ENCODE peak calls at places on chromosomes 7 and 10, in four cellular contexts. V, K, E and Y are unnamed samples.

GRCh38 chr7:75866497-75867389 is 12.1 kb upstream of the RHBDD2 start:
- DNase-seq in V (peak), E (peak), K (peak), Y (peak)

GRCh38 chr7:91313113-91313512 is 48.9 kb downstream of the FZD1 start:
- DNase-seq in K (no peak), E (no peak), V (no peak), Y (no peak)

GRCh38 chr10:132547421-132547861 is 9.9 kb downstream of the INPP5A start:
- DNase-seq in K (no peak), V (no peak), E (no peak), Y (no peak)

GRCh38 chr7:92425311-92425947 is 21.9 kb upstream of the GATAD1 start:
- DNase-seq in V (no peak), E (no peak), K (no peak), Y (no peak)

GRCh38 chr10:133324198-133324792 is 12.4 kb downstream of the CALY start:
- DNase-seq in V (no peak), K (no peak), E (peak), Y (peak)

GRCh38 chr7:44402401-44403096 is 77.2 kb upstream of the CAMK2B start:
- DNase-seq in V (no peak), K (no peak), E (no peak), Y (no peak)

GRCh38 chr7:139735912-139736595 is 41.7 kb downstream of the HIPK2 start:
- DNase-seq in V (no peak), K (no peak), E (no peak), Y (no peak)

GRCh38 chr10:95263864-95264226 is 27.0 kb downstream of the PDLIM1 start:
- DNase-seq in K (no peak), V (no peak), E (no peak), Y (no peak)

GRCh38 chr7:33485746-33486491 is 356.6 kb downstream of the BBS9 start:
- DNase-seq in V (no peak), E (no peak), K (no peak), Y (no peak)

GRCh38 chr7:103962070-103962469 is 27.4 kb downstream of the RELN start:
- DNase-seq in K (no peak), E (no peak), V (no peak), Y (no peak)

GRCh38 chr7:101125989-101126650 is 784 bp upstream of the SERPINE1 start:
- DNase-seq in V (no peak), E (peak), K (peak), Y (no peak)

GRCh38 chr10:58576736-58577366 is 64.2 kb downstream of the BICC1 start:
- DNase-seq in E (no peak), V (no peak), K (no peak), Y (no peak)

GRCh38 chr7:123352226-123352550 is 152.4 kb upstream of the SLC13A1 start:
- DNase-seq in E (no peak), K (no peak), V (no peak), Y (no peak)

GRCh38 chr7:19928247-19928646 is 154.8 kb upstream of the TMEM196 start:
- DNase-seq in K (no peak), V (no peak), E (no peak), Y (no peak)

GRCh38 chr10:32577448-32577847 is 131.5 kb downstream of the CCDC7 start:
- DNase-seq in E (no peak), K (no peak), V (no peak), Y (no peak)

GRCh38 chr10:680146-680545 is 9.3 kb downstream of the DIP2C start:
- DNase-seq in V (no peak), K (no peak), E (peak), Y (no peak)

GRCh38 chr10:115136616-115137015 is 43.5 kb downstream of the ATRNL1 start:
- DNase-seq in K (no peak), V (no peak), E (no peak), Y (no peak)

DNA sequence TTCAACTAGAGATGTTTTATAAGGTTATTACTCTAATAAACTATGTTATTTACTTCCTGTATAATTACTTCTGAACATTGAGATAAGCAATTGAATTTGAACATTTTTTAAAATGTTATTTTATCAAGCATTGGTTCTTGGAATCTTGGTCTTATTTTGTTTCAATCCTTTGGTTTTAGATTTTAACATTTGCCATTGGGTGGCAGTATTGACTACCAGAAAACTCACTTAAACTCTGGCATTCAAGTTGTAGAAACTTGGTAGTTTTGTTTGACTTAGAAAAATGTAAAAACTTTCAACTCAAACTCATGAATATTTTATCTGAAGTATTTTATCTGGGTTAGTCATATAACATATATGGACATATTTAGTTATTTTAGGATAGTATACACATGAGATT is 48.1 kb downstream of the ATRNL1 start:
- DNase-seq in K (no peak), E (no peak), V (no peak), Y (no peak)
- TF ChIP-seq CTCF in K (peak), E (peak), V (peak), Y (peak)

GRCh38 chr10:104351067-104351681 is 2.5 kb upstream of the CFAP58 start:
- DNase-seq in V (no peak), E (no peak), K (no peak), Y (no peak)
- TF ChIP-seq CTCF in V (no peak), E (no peak), K (no peak), Y (no peak)

GRCh38 chr7:15309891-15310290 is 251.9 kb downstream of the AGMO start:
- DNase-seq in K (no peak), V (no peak), E (no peak), Y (no peak)

GRCh38 chr7:15306286-15306685 is 255.5 kb downstream of the AGMO start:
- DNase-seq in V (no peak), K (no peak), E (no peak), Y (no peak)

GRCh38 chr7:15303357-15303756 is 258.5 kb downstream of the AGMO start:
- DNase-seq in E (no peak), K (peak), V (no peak), Y (no peak)

GRCh38 chr7:15308831-15309230 is 253.0 kb downstream of the AGMO start:
- DNase-seq in K (no peak), E (no peak), V (no peak), Y (no peak)

GRCh38 chr7:15305002-15305600 is 256.7 kb downstream of the AGMO start:
- DNase-seq in K (peak), E (no peak), V (peak), Y (peak)
- TF ChIP-seq CTCF in K (peak), E (peak), V (peak), Y (peak)

GRCh38 chr10:78028438-78029293 is 649 bp downstream of the POLR3A start:
- DNase-seq in V (no peak), E (no peak), K (no peak), Y (peak)
- TF ChIP-seq CTCF in V (no peak), E (no peak), K (no peak), Y (no peak)

GRCh38 chr7:42883950-42884349 is 27.9 kb downstream of the C7orf25 start:
- DNase-seq in E (peak), V (no peak), K (no peak), Y (peak)

GRCh38 chr7:42886866-42887509 is 24.9 kb downstream of the C7orf25 start:
- DNase-seq in E (no peak), K (no peak), V (no peak), Y (no peak)

GRCh38 chr7:42880392-42880791 is 31.5 kb downstream of the C7orf25 start:
- DNase-seq in K (no peak), E (no peak), V (no peak), Y (no peak)

DNA sequence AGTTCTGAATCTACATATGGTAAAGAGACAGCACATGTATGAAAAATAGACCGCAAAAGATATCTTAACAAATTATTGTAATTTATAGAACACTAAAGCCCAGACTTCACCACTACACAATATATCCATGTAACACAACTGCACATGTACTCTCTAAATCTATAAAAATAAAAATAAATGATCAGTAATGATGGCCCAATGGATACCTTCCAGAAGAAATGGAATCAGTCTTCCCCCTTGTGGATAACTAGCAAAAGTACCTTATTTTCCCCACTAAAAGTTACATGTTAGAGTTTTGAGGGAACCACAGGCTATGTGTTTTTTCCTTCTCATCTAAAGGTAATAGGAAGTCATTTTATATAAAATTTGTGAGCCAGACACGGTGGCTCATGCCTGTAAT is 25.7 kb downstream of the C7orf25 start:
- DNase-seq in V (no peak), K (no peak), E (no peak), Y (no peak)
- TF ChIP-seq CTCF in V (peak), K (peak), E (peak), Y (peak)

GRCh38 chr7:11557627-11558026 is 274.4 kb downstream of the THSD7A start:
- DNase-seq in V (no peak), K (peak), E (no peak), Y (no peak)
- TF ChIP-seq CTCF in V (peak), K (peak), E (peak), Y (peak)

DNA sequence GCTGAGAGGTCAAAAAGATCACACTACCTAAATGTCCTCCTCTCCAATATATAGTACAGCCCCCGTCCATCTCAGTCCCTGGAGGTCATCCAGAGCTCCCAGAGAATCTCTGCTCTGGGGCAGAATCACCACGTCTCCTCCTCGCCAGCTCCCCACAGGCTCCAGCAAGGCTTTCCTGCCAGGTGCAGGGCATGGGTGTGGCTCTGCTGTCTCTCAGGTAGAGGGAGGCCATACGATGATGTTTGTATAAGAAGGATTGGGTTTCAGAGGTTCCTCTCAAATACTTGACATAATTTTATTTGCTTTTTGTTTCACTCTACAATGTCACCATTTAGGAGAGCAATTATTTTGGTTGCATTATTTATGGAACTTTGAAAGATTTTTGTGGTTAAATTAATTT is 98.3 kb upstream of the PRSS58 start:
- DNase-seq in V (no peak), E (no peak), K (no peak), Y (no peak)
- TF ChIP-seq CTCF in V (no peak), E (no peak), K (no peak), Y (no peak)

GRCh38 chr7:14123923-14124322 is 134.5 kb upstream of the ETV1 start:
- DNase-seq in E (no peak), K (no peak), V (no peak), Y (no peak)

GRCh38 chr7:14125998-14126397 is 136.5 kb upstream of the ETV1 start:
- DNase-seq in V (no peak), E (no peak), K (no peak), Y (no peak)
- TF ChIP-seq CTCF in V (no peak), E (no peak), K (no peak), Y (no peak)

DNA sequence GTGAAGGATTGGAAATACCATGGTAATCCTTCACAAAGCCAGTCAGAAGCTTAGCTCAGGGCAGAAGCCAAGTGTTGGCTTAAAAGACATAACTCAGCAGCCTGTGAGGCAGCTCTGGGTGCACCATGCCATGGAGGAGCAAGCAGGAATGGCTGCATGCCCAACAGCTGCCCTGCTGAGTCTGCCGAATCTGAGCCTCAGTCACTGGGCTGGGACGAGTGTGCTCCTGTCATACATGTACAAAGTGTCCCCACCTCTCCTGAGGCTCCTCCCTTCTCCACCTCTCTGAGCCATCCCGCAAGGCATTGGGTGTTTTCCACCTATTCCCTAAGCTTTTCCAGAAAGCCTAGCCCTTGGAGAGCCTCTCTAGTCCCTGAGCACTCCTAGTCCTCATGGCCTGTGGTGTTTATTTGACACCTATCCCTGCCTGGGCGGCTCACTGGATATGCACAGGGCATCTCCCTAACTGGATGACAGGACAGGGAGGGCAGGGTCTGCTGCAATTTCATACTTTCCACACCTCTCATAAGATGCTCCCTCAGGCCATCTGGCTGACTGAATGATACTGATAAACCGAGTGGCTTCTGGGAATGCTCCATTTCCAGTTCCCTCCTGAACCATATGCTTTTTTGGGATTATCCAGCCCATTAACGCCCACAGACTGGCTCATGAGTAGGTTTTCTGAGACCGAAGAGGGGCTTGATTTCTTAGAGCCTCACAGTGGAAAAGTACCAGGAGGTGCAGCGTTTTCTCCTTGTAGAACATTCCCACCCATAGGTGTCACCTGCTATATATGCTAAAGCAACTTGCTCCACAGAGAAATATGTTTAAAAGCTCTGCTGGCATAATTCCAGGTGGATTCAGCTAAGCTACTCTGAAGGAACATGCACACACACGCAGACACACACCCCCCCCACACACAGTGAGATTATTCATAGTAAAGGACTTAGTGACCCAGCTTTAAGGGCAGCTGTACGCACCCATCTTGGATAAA is 199.3 kb downstream of the SNX10 start:
- DNase-seq in K (no peak), E (no peak), V (no peak), Y (no peak)
- TF ChIP-seq CTCF in K (no peak), E (no peak), V (no peak), Y (no peak)

DNA sequence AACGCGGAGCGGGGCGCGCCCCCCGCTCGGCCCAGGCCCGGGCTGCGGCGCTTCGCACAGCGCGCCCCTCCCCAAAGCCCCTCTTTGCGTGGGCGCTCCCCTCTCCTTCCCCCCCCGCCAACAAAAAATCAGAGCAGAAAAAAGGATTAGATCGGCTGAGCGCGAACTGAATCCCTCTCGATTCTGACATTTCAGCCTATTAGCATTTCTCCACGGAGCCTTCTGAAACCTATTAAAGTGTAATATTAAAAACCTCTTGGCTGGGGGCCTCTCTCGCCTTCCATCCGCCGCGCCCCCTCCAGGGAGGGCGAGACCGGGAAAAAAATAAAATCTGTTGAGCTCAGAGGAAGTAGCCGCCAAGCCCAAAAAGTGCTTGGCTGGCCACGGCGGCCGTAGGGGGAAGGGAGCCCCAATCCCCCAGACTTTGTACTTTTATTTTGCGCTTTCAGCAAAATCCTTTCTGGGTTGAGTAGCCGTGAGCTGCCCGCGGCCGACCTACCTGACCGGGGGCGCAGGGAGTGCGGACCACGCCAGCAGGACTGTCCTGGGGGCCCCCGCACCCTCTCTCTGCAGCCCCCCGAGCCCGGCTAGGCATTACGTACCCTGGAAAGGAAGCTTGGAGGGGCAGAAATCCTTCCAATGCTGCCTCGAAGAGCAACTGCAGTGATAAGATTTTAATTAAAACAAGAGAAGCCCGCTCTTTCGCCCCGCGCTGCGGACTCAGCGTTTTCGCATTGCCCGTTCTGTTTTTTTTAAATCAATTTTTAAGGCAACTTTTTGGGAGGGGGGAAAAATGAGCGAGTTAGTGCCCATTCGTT is 1.3 kb upstream of the TNRC18 start:
- DNase-seq in K (peak), E (peak), V (no peak), Y (no peak)
- TF ChIP-seq CTCF in K (no peak), E (peak), V (no peak), Y (no peak)